ENCODE peak calls at places on chromosomes 3 and 15, in six cellular contexts. One of them, this sample, is unnamed.

GRCh38 chr3:78988324-78988723 is 779.5 kb downstream of the ROBO1 start:
- DNase-seq in astrocyte: no peak
- DNase-seq in RWPE1: peak; percentile 4
- DNase-seq in WTC11: no peak
- DNase-seq in naive thymus-derived CD8-positive, alpha-beta T cell: no peak
- DNase-seq in T47D: no peak
- DNase-seq in this sample: no peak

GRCh38 chr15:92693922-92694331 is 38.4 kb upstream of the FAM174B start:
- DNase-seq in WTC11: peak; percentile 71
- DNase-seq in astrocyte: no peak
- DNase-seq in RWPE1: no peak
- DNase-seq in naive thymus-derived CD8-positive, alpha-beta T cell: no peak
- DNase-seq in T47D: peak; percentile 42
- DNase-seq in this sample: no peak

GRCh38 chr3:53045107-53045783 is 628 bp downstream of the SFMBT1 start:
- DNase-seq in astrocyte: no peak
- DNase-seq in naive thymus-derived CD8-positive, alpha-beta T cell: peak; percentile 62
- DNase-seq in WTC11: peak; percentile 24
- DNase-seq in RWPE1: peak; percentile 42
- DNase-seq in T47D: peak; percentile 82
- DNase-seq in this sample: peak; percentile 56

GRCh38 chr15:80210612-80211554 is 41.1 kb downstream of the CTXND1 start:
- DNase-seq in astrocyte: no peak
- DNase-seq in RWPE1: no peak
- DNase-seq in T47D: no peak
- DNase-seq in WTC11: no peak
- DNase-seq in naive thymus-derived CD8-positive, alpha-beta T cell: no peak
- DNase-seq in this sample: no peak

GRCh38 chr15:101391431-101391830 is 96.4 kb upstream of the SNRPA1 start:
- DNase-seq in T47D: no peak
- DNase-seq in WTC11: no peak
- DNase-seq in RWPE1: no peak
- DNase-seq in naive thymus-derived CD8-positive, alpha-beta T cell: no peak
- DNase-seq in astrocyte: no peak
- DNase-seq in this sample: no peak

GRCh38 chr15:89143503-89144162 is 55.4 kb downstream of the ABHD2 start:
- DNase-seq in RWPE1: no peak
- DNase-seq in naive thymus-derived CD8-positive, alpha-beta T cell: no peak
- DNase-seq in WTC11: no peak
- DNase-seq in astrocyte: peak; percentile 86
- DNase-seq in T47D: no peak
- DNase-seq in this sample: no peak

GRCh38 chr3:194212869-194213320 is 76.9 kb downstream of the HES1 start:
- DNase-seq in naive thymus-derived CD8-positive, alpha-beta T cell: no peak
- DNase-seq in WTC11: peak; percentile 64
- DNase-seq in RWPE1: no peak
- DNase-seq in astrocyte: peak; percentile 42
- DNase-seq in T47D: peak; percentile 64
- DNase-seq in this sample: no peak

GRCh38 chr3:8490079-8490552 is 11.5 kb upstream of the LMCD1 start:
- DNase-seq in naive thymus-derived CD8-positive, alpha-beta T cell: no peak
- DNase-seq in RWPE1: peak; percentile 34
- DNase-seq in T47D: no peak
- DNase-seq in WTC11: no peak
- DNase-seq in astrocyte: peak; percentile 98
- DNase-seq in this sample: no peak

GRCh38 chr3:178434206-178434805 is 101.9 kb upstream of the KCNMB2 start:
- DNase-seq in WTC11: no peak
- DNase-seq in RWPE1: no peak
- DNase-seq in T47D: no peak
- DNase-seq in naive thymus-derived CD8-positive, alpha-beta T cell: no peak
- DNase-seq in astrocyte: no peak
- DNase-seq in this sample: no peak

GRCh38 chr3:144774897-144775296 is 803.3 kb downstream of the DIPK2A start:
- DNase-seq in WTC11: no peak
- DNase-seq in naive thymus-derived CD8-positive, alpha-beta T cell: no peak
- DNase-seq in T47D: no peak
- DNase-seq in astrocyte: no peak
- DNase-seq in RWPE1: no peak
- DNase-seq in this sample: no peak

GRCh38 chr3:104604326-104605010 is 762.2 kb upstream of the ALCAM start:
- DNase-seq in naive thymus-derived CD8-positive, alpha-beta T cell: no peak
- DNase-seq in RWPE1: peak; percentile 16
- DNase-seq in astrocyte: peak; percentile 17
- DNase-seq in WTC11: no peak
- DNase-seq in T47D: peak; percentile 22
- DNase-seq in this sample: no peak

GRCh38 chr3:184238246-184238818 is 8.9 kb downstream of the VWA5B2 start:
- DNase-seq in naive thymus-derived CD8-positive, alpha-beta T cell: no peak
- DNase-seq in WTC11: no peak
- DNase-seq in T47D: no peak
- DNase-seq in RWPE1: no peak
- DNase-seq in astrocyte: no peak
- DNase-seq in this sample: no peak

GRCh38 chr15:66883322-66883911 is 181.4 kb downstream of the SMAD6 start:
- DNase-seq in WTC11: peak; percentile 56
- DNase-seq in T47D: peak; percentile 34
- DNase-seq in astrocyte: peak; percentile 100
- DNase-seq in RWPE1: peak; percentile 97
- DNase-seq in naive thymus-derived CD8-positive, alpha-beta T cell: no peak
- DNase-seq in this sample: no peak

This sample was measured in effector CD4-positive, alpha-beta T cell.